ENCODE peak calls at places on chromosome 2, in nine cellular contexts. R, O, Y, H, U, T, C, A and G are unnamed samples.
A peak's percentile ranks its signal among the peaks of the same experiment; 100 is the strongest.

GRCh38 chr2:128166954-128167353 is 76.0 kb downstream of the UGGT1 start:
- DNase-seq in R (no peak), O (no peak), Y (no peak), H (no peak), U (no peak), T (no peak), C (no peak), A (no peak), G (no peak)

GRCh38 chr2:229344151-229344551 is 73.1 kb upstream of the PID1 start:
- DNase-seq in R (no peak), O (peak; percentile 40), Y (no peak), H (no peak), U (no peak), T (no peak), C (peak; percentile 81), A (no peak), G (no peak)

GRCh38 chr2:6832556-6832955 is 33.2 kb downstream of the CMPK2 start:
- DNase-seq in R (no peak), O (no peak), Y (no peak), H (no peak), U (no peak), T (no peak), C (no peak), A (no peak), G (no peak)

GRCh38 chr2:219122197-219122965 is 38.2 kb downstream of the NHEJ1 start:
- DNase-seq in R (no peak), O (no peak), Y (no peak), H (no peak), U (no peak), T (no peak), C (no peak), A (no peak), G (no peak)

GRCh38 chr2:235508371-235509160 is 14.7 kb downstream of the AGAP1 start:
- DNase-seq in R (no peak), O (no peak), Y (no peak), H (no peak), U (no peak), T (peak; percentile 30), C (no peak), A (no peak), G (no peak)

GRCh38 chr2:6312377-6312776 is 553.3 kb downstream of the CMPK2 start:
- DNase-seq in R (no peak), O (no peak), Y (no peak), H (no peak), U (no peak), T (no peak), C (no peak), A (peak; percentile 13), G (no peak)

GRCh38 chr2:232327089-232328037 is 51.2 kb upstream of the ALPP start:
- DNase-seq in R (peak; percentile 79), O (no peak), Y (no peak), H (peak; percentile 96), U (peak; percentile 73), T (peak; percentile 98), C (no peak), A (peak; percentile 93), G (peak; percentile 10)

GRCh38 chr2:169107645-169108044 is 38.3 kb downstream of the DHRS9 start:
- DNase-seq in R (no peak), O (no peak), Y (no peak), H (no peak), U (no peak), T (no peak), C (no peak), A (no peak), G (no peak)

GRCh38 chr2:33366473-33366872 is 110.0 kb upstream of the RASGRP3 start:
- DNase-seq in R (no peak), O (peak; percentile 83), Y (peak; percentile 63), H (no peak), U (no peak), T (no peak), C (no peak), A (no peak), G (peak; percentile 35)

GRCh38 chr2:72759755-72760154 is 66.1 kb downstream of the EXOC6B start:
- DNase-seq in R (no peak), O (no peak), Y (no peak), H (no peak), U (no peak), T (no peak), C (no peak), A (no peak), G (no peak)

GRCh38 chr2:153222231-153223165 is 256.1 kb downstream of the RPRM start:
- DNase-seq in R (no peak), O (no peak), Y (no peak), H (no peak), U (no peak), T (peak; percentile 54), C (no peak), A (no peak), G (no peak)

GRCh38 chr2:30336978-30337841 is 105.9 kb downstream of the LBH start:
- DNase-seq in R (no peak), O (no peak), Y (no peak), H (no peak), U (no peak), T (no peak), C (no peak), A (no peak), G (no peak)

GRCh38 chr2:215920244-215921100 is 92.9 kb downstream of the MREG start:
- DNase-seq in R (peak; percentile 74), O (peak; percentile 57), Y (peak; percentile 51), H (peak; percentile 64), U (peak; percentile 68), T (peak; percentile 89), C (peak; percentile 52), A (peak; percentile 66), G (peak; percentile 56)
- TF ChIP-seq CTCF in R (peak; percentile 77), O (peak; percentile 87), Y (peak; percentile 69), H (peak; percentile 55), U (peak; percentile 72), T (peak; percentile 97), C (peak; percentile 85), A (peak; percentile 86), G (peak; percentile 95)

GRCh38 chr2:209331291-209331844 is 92.5 kb upstream of the MAP2 start:
- DNase-seq in R (no peak), O (peak; percentile 5), Y (no peak), H (no peak), U (no peak), T (peak; percentile 37), C (peak; percentile 15), A (no peak), G (no peak)
- TF ChIP-seq CTCF in R (no peak), O (peak; percentile 36), Y (no peak), H (peak; percentile 34), U (no peak), T (peak; percentile 82), C (peak; percentile 29), A (peak; percentile 39), G (peak; percentile 15)

GRCh38 chr2:880201-880970 is 70.3 kb upstream of the SNTG2 start:
- DNase-seq in R (no peak), O (no peak), Y (no peak), H (no peak), U (no peak), T (peak; percentile 35), C (no peak), A (no peak), G (no peak)
- TF ChIP-seq CTCF in R (no peak), O (no peak), Y (no peak), H (no peak), U (no peak), T (no peak), C (no peak), A (no peak), G (no peak)

GRCh38 chr2:170770304-170771048 is at the start of gene ERICH2:
- DNase-seq in R (peak; percentile 68), O (peak; percentile 4), Y (peak; percentile 57), H (peak; percentile 84), U (peak; percentile 80), T (peak; percentile 96), C (peak; percentile 92), A (peak; percentile 84), G (no peak)
- TF ChIP-seq CTCF in R (no peak), O (peak; percentile 29), Y (no peak), H (no peak), U (no peak), T (peak; percentile 58), C (no peak), A (no peak), G (peak; percentile 31)

DNA sequence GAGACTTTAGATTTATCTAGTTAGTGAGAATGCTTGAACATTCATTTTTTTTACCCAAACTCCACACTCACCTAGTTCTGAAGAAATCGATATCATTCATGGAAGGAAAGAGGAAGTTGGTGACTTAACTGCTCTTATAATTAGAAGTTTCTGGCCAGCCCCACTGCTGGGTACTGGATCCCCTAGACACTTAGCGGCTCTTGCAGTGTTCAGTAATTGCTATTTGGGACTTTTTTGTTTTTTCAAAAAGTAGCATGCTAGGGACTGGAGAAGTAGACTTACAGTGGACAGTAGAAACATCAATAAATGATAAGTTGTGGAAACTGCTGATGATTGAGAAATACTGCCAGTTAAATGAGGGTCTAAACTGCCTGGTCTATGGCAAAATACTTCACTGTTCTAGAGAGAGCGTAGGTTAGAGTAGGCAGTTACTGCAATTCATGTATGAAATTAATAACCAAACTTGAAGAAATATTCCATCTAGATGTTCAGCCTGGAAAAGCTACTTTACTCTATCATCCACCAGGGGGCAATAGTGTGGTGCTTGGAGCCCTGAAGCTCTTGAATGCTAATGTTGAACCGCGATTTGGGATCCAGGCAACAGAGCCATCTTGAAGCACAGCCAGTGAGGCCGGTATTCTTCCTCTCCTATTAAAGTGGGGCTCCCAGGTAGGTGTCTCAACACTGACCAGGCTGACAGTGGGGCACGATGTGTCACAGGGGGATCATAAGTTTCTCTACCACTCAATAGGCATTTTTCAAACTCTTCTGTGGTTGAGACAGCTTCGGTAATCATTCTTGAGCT is 146.1 kb upstream of the SESTD1 start:
- DNase-seq in R (no peak), O (peak; percentile 16), Y (no peak), H (peak; percentile 45), U (peak; percentile 38), T (peak; percentile 75), C (peak; percentile 36), A (peak; percentile 43), G (peak; percentile 23)
- TF ChIP-seq CTCF in R (peak; percentile 51), O (peak; percentile 85), Y (peak; percentile 60), H (peak; percentile 72), U (peak; percentile 34), T (peak; percentile 91), C (peak; percentile 37), A (peak; percentile 69), G (peak; percentile 78)

GRCh38 chr2:122144884-122145283 is 389.4 kb downstream of the TSN start:
- DNase-seq in R (no peak), O (no peak), Y (no peak), H (no peak), U (no peak), T (no peak), C (no peak), A (no peak), G (no peak)

GRCh38 chr2:122150546-122150945 is 395.1 kb downstream of the TSN start:
- DNase-seq in R (no peak), O (no peak), Y (no peak), H (no peak), U (no peak), T (no peak), C (no peak), A (no peak), G (no peak)

GRCh38 chr2:122148128-122148792 is 392.8 kb downstream of the TSN start:
- DNase-seq in R (no peak), O (no peak), Y (no peak), H (no peak), U (no peak), T (no peak), C (no peak), A (no peak), G (no peak)

DNA sequence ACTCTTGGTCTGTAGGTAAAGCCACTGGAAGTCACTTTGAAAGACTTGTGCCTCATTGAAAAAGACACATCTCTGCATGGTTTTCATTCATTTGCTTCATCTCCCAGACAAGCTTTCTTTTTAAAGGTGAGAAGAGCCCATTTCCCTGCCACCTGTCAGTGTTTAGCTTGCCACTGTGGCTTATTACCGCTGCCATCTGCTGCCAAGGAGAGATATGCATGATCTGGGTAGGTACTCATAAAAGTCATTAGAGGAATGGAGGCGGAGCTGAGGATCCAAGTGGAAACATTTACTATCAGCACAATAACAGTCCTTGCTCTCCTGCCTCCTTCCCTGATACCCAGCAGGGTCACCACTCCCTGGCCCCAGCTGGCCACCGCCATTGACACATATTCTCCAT is 390.4 kb downstream of the TSN start:
- DNase-seq in R (no peak), O (no peak), Y (no peak), H (no peak), U (no peak), T (no peak), C (no peak), A (no peak), G (no peak)
- TF ChIP-seq CTCF in R (no peak), O (no peak), Y (no peak), H (no peak), U (no peak), T (no peak), C (no peak), A (no peak), G (no peak)